ENCODE peak calls at places on chromosomes 3 and 15, in four cellular contexts. F is tibial artery, Z is fibroblast of lung, S is GM23248. H is an unnamed sample.

GRCh38 chr15:75565062-75565970 is 13.8 kb downstream of the PTPN9 start:
- DNase-seq in F (no peak), S (peak; percentile 74), Z (peak; percentile 62), H (no peak)

GRCh38 chr3:134839990-134840389 is 44.9 kb downstream of the EPHB1 start:
- DNase-seq in Z (no peak), S (no peak), F (peak; percentile 32), H (no peak)

GRCh38 chr15:56984681-56985515 is 66.5 kb downstream of the TCF12 start:
- DNase-seq in Z (peak; percentile 51), F (no peak), S (peak; percentile 79), H (no peak)

GRCh38 chr3:162718697-162719096 is 1222.1 kb downstream of the OTOL1 start:
- DNase-seq in S (no peak), F (no peak), Z (peak; percentile 47), H (no peak)

GRCh38 chr3:108100906-108101305 is 10.1 kb upstream of the CD47 start:
- DNase-seq in Z (no peak), F (no peak), S (no peak), H (no peak)

GRCh38 chr3:136247436-136247835 is 2.7 kb upstream of the PCCB start:
- DNase-seq in F (no peak), Z (no peak), S (no peak), H (no peak)

GRCh38 chr15:60972301-60972700 is 256.8 kb downstream of the RORA start:
- DNase-seq in Z (peak; percentile 96), S (peak; percentile 95), F (no peak), H (no peak)

GRCh38 chr3:34015204-34016142 is 217.0 kb downstream of the PDCD6IP start:
- DNase-seq in F (no peak), Z (no peak), S (peak; percentile 23), H (no peak)

GRCh38 chr3:97389883-97390282 is 374.7 kb upstream of the ARL6 start:
- DNase-seq in Z (no peak), S (no peak), F (no peak), H (no peak)

GRCh38 chr3:150840733-150841515 is 64.3 kb downstream of the MINDY4B start:
- DNase-seq in F (no peak), Z (no peak), S (no peak), H (no peak)

GRCh38 chr3:56154297-56154696 is 314.0 kb downstream of the ERC2 start:
- DNase-seq in S (peak; percentile 33), F (no peak), Z (no peak), H (no peak)

GRCh38 chr15:71295242-71296031 is 180.2 kb downstream of the THSD4 start:
- DNase-seq in F (no peak), S (peak; percentile 98), Z (peak; percentile 100), H (no peak)

GRCh38 chr15:60721232-60721576 is 242.3 kb upstream of the ICE2 start:
- DNase-seq in Z (no peak), S (no peak), F (no peak), H (no peak)

GRCh38 chr15:85312486-85312885 is 67.9 kb upstream of the AKAP13 start:
- DNase-seq in S (peak; percentile 28), Z (peak; percentile 66), F (no peak), H (no peak)

GRCh38 chr3:44865272-44866005 is 3.7 kb downstream of the TMEM42 start:
- DNase-seq in Z (no peak), S (no peak), F (no peak), H (no peak)

GRCh38 chr3:102113421-102114041 is 264.2 kb downstream of the NFKBIZ start:
- DNase-seq in S (no peak), F (no peak), Z (no peak), H (no peak)

GRCh38 chr3:24514139-24514538 is 19.5 kb upstream of the THRB start:
- DNase-seq in Z (no peak), F (no peak), S (no peak), H (no peak)

GRCh38 chr15:91101356-91101920 is 1.4 kb downstream of the SV2B start:
- DNase-seq in F (no peak), S (no peak), Z (no peak), H (no peak)

GRCh38 chr15:85533949-85534543 is 153.6 kb downstream of the AKAP13 start:
- DNase-seq in Z (no peak), F (no peak), S (no peak), H (no peak)

GRCh38 chr15:97026781-97027180 is 696.3 kb downstream of the NR2F2 start:
- DNase-seq in S (no peak), Z (peak; percentile 22), F (no peak), H (no peak)

GRCh38 chr3:42936157-42936981 is 30.4 kb downstream of the ZNF662 start:
- DNase-seq in F (no peak), Z (peak; percentile 45), S (peak; percentile 73), H (peak; percentile 62)

GRCh38 chr3:157858821-157859220 is 247.4 kb downstream of the SHOX2 start:
- DNase-seq in S (peak; percentile 22), F (no peak), Z (no peak), H (no peak)

GRCh38 chr3:122676759-122677158 is 3.9 kb upstream of the PARP14 start:
- DNase-seq in Z (peak; percentile 61), S (peak; percentile 43), F (no peak), H (no peak)

GRCh38 chr3:189144645-189145044 is 27.1 kb upstream of the TPRG1 start:
- DNase-seq in S (peak; percentile 16), F (no peak), Z (no peak), H (no peak)

GRCh38 chr3:142705256-142705655 is 18.6 kb upstream of the TRPC1 start:
- DNase-seq in Z (peak; percentile 2), F (no peak), S (peak; percentile 19), H (no peak)

GRCh38 chr15:58396181-58396580 is 35.6 kb upstream of the LIPC start:
- DNase-seq in S (peak; percentile 98), F (no peak), Z (peak; percentile 87), H (no peak)

GRCh38 chr3:193507566-193507965 is 47.1 kb downstream of the ATP13A4 start:
- DNase-seq in S (no peak), F (no peak), Z (peak; percentile 3), H (no peak)

GRCh38 chr3:172280406-172281051 is 167.7 kb downstream of the GHSR start:
- DNase-seq in S (peak; percentile 74), Z (peak; percentile 93), F (no peak), H (no peak)

GRCh38 chr3:105473521-105474223 is 107.0 kb downstream of the ALCAM start:
- DNase-seq in F (no peak), S (peak; percentile 87), Z (peak; percentile 99), H (no peak)
- H3K27ac ChIP-seq in F (no peak overlapping the region), S (peak overlapping the region; percentile 59), Z (no peak overlapping the region), H (no peak overlapping the region)

GRCh38 chr3:196754215-196754937 is 14.7 kb downstream of the PAK2 start:
- DNase-seq in S (no peak), Z (no peak), F (no peak), H (no peak)

GRCh38 chr3:196756738-196757137 is 17.1 kb downstream of the PAK2 start:
- DNase-seq in F (no peak), S (no peak), Z (no peak), H (no peak)

GRCh38 chr3:196757876-196758739 is 18.5 kb downstream of the PAK2 start:
- DNase-seq in Z (peak; percentile 84), S (peak; percentile 69), F (no peak), H (no peak)

GRCh38 chr3:196749125-196749524 is 9.5 kb downstream of the PAK2 start:
- DNase-seq in F (no peak), Z (no peak), S (no peak), H (no peak)

GRCh38 chr3:196753201-196753600 is 13.5 kb downstream of the PAK2 start:
- DNase-seq in Z (no peak), S (no peak), F (no peak), H (no peak)
- H3K9me3 ChIP-seq in Z (no peaks in the 10 kb centered on the region), S (no peaks in the 10 kb centered on the region), F (no peaks in the 10 kb centered on the region), H (no peaks in the 10 kb centered on the region)

DNA sequence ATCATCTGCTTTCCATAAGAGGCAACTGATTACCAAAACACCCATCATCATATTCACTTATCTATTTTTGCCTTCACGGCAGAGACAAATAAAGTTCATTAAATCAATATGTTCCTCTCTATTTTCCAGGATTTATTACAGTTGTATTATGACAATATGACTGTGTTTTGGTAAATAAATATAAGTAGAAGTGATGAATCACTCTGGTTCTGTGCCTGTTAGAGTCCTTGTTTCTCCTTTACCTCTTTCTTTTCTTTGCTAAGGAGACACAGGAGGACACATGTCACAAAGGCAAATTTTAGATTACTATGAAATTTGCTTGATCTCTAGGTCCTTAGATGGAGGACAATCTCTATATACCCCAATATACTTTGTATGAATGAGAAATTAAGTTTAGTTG is 152.6 kb upstream of the PLSCR5 start:
- DNase-seq in S (no peak), Z (no peak), F (no peak), H (no peak)
- H3K4me1 ChIP-seq in S (no peaks in the 10 kb centered on the region), Z (no peaks in the 10 kb centered on the region), F (no peaks in the 10 kb centered on the region), H (no peaks in the 10 kb centered on the region)

DNA sequence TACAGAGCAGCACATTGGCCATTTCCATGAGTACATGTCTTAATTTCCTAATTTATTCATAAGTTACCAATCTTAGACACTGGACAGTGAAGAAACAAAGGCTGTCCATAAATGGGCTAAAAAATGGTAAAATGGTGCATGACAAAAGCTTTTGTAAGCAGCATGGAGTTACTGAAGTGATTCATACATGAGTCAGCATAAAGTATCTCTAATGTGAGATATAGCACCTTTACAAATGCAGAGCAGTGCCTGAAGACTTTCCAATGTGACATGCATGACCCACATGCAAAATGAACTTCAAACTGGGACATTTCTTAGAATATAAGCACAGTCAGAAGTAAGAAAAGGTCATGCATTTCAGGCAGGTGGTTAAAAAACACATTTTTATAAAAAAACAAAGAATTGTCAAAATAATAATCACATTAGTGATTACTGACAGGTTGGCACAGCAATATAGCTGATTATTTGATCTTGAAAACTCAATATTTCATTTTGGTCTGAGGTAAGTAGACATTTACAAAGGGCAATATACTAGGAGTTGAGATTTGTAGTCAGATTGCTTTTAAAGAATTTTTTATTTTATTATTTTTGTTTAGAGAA is 299.3 kb downstream of the PLCL2 start:
- DNase-seq in Z (peak; percentile 81), F (no peak), S (peak; percentile 76), H (no peak)
- H3K27ac ChIP-seq in Z (no peak overlapping the region), F (no peak overlapping the region), S (peak overlapping the region; percentile 37), H (no peak overlapping the region)

DNA sequence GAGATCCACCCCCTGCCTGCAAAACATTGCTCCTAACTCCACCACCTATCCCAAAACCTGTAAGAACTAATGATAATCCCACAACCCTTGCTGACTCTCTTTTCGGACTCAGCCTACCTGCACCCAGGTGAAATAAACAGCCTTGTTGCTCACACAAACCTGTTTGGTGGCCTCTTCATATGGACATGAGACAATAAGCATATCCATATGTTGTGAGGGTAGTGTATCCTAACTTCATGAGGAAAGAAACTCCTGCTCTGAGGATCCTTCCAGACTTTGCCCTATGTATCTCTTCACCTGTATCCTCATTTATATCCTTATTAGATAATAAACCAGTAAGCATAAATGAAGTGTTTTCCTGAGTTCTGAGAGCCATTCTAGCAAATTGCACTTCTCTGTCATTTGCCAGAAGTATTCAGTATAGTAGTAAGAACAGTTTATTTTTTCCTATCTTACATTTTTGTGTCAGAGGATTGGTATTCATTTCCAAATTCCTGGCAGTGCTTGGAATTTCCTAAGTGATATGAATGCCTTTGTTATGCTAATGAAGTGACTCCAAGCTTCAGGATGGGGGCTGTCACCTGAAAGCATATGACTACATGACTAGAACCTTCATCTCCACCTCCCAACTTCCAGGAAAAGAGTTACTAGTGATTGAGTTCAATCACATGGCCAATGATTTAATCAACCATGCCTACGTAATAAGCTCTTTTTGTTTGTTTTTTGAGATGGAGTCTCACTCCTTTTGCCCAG is 30.2 kb downstream of the TTBK2 start:
- DNase-seq in Z (peak; percentile 98), S (peak; percentile 64), F (no peak), H (no peak)
- H3K9me3 ChIP-seq in Z (no peaks in the 10 kb centered on the region), S (no peaks in the 10 kb centered on the region), F (no peaks in the 10 kb centered on the region), H (peaks cover 1% of the 10 kb centered on the region)

GRCh38 chr15:65084500-65085206 is 8.1 kb downstream of the KBTBD13 start:
- DNase-seq in S (no peak), F (no peak), Z (peak; percentile 48), H (no peak)
- H3K4me1 ChIP-seq in S (no peaks in the 10 kb centered on the region), F (peaks cover 83% of the 10 kb centered on the region), Z (peaks cover 24% of the 10 kb centered on the region), H (peaks cover 2% of the 10 kb centered on the region)

GRCh38 chr3:11379238-11379823 is 107.1 kb downstream of the ATG7 start:
- DNase-seq in Z (peak; percentile 53), F (no peak), S (peak; percentile 61), H (no peak)
- H3K27ac ChIP-seq in Z (peak overlapping the region; percentile 53), F (peak overlapping the region; percentile 68), S (no peak overlapping the region), H (peak overlapping the region; percentile 44)